ENCODE peak calls at places on chromosomes 5 and 9, in nine cellular contexts. C is H7; N is PC-3; D is stimulated activated CD8-positive, alpha-beta memory T cell treated with anti-CD3 and anti-CD28 coated beads, Interleukin-2, amount 100 ng/mL, for 1 hour; H is astrocyte of the hippocampus; A is NCI-H1092 treated with DMSO at 0.1 percent for 48 hours; P is activated CD4-positive, alpha-beta T cell treated with anti-CD3 and anti-CD28 coated beads, Interleukin-2, amount 50 U/mL, for 4 hours; O is nucleus accumbens; K is brain pericyte. U is an unnamed sample.

GRCh38 chr9:107693620-107694326 is 204.2 kb upstream of the KLF4 start:
- DNase-seq in C (no peak), N (no peak), D (no peak), H (peak; percentile 53), A (no peak), P (no peak), O (no peak), K (no peak), U (no peak)

GRCh38 chr5:93831449-93831848 is 90.0 kb upstream of the POU5F2 start:
- DNase-seq in C (no peak), N (peak; percentile 91), D (no peak), H (peak; percentile 63), A (no peak), P (no peak), O (no peak), K (no peak), U (no peak)

GRCh38 chr9:35688558-35689350 is 971 bp downstream of the TPM2 start:
- DNase-seq in C (peak; percentile 41), N (peak; percentile 86), D (no peak), H (peak; percentile 67), A (no peak), P (no peak), O (no peak), K (no peak), U (no peak)

GRCh38 chr5:177442066-177442836 is 4.4 kb upstream of the PRR7 start:
- DNase-seq in C (no peak), N (no peak), D (no peak), H (no peak), A (no peak), P (no peak), O (no peak), K (no peak), U (no peak)

GRCh38 chr5:139636975-139637408 is 11.2 kb upstream of the CXXC5 start:
- DNase-seq in C (no peak), N (peak; percentile 42), D (no peak), H (peak; percentile 53), A (no peak), P (no peak), O (no peak), K (no peak), U (no peak)

GRCh38 chr9:101376117-101376866 is 8.5 kb downstream of the BAAT start:
- DNase-seq in C (no peak), N (no peak), D (no peak), H (peak; percentile 84), A (no peak), P (no peak), O (no peak), K (no peak), U (no peak)

GRCh38 chr9:78607853-78608252 is 310.9 kb downstream of the PSAT1 start:
- DNase-seq in C (no peak), N (no peak), D (no peak), H (no peak), A (no peak), P (no peak), O (no peak), K (no peak), U (no peak)

GRCh38 chr9:130448035-130448624 is 3.4 kb downstream of the ASS1 start:
- DNase-seq in C (no peak), N (no peak), D (no peak), H (no peak), A (no peak), P (no peak), O (no peak), K (no peak), U (no peak)

GRCh38 chr5:140041492-140042421 is 1.3 kb downstream of the NRG2 start:
- DNase-seq in C (peak; percentile 79), N (peak; percentile 87), D (no peak), H (peak; percentile 84), A (peak; percentile 8), P (no peak), O (peak; percentile 49), K (peak; percentile 41), U (no peak)

GRCh38 chr9:4080889-4081548 is 218.8 kb downstream of the GLIS3 start:
- DNase-seq in C (peak; percentile 10), N (no peak), D (no peak), H (no peak), A (no peak), P (no peak), O (no peak), K (no peak), U (no peak)

GRCh38 chr5:135075621-135076585 is 41.9 kb upstream of the PITX1 start:
- DNase-seq in C (no peak), N (no peak), D (no peak), H (peak; percentile 56), A (no peak), P (no peak), O (no peak), K (no peak), U (no peak)

GRCh38 chr9:86925686-86926085 is 21.6 kb downstream of the GAS1 start:
- DNase-seq in C (no peak), N (no peak), D (no peak), H (peak; percentile 82), A (no peak), P (no peak), O (no peak), K (no peak), U (no peak)

GRCh38 chr5:112329429-112330090 is 89.5 kb downstream of the EPB41L4A start:
- DNase-seq in C (no peak), N (no peak), D (no peak), H (no peak), A (no peak), P (no peak), O (no peak), K (no peak), U (no peak)

GRCh38 chr5:147441191-147441695 is 68.6 kb downstream of the DPYSL3 start:
- DNase-seq in C (no peak), N (no peak), D (no peak), H (no peak), A (no peak), P (no peak), O (no peak), K (no peak), U (no peak)

GRCh38 chr5:179345179-179345428 is 157 bp downstream of the ADAMTS2 start:
- DNase-seq in C (no peak), N (no peak), D (no peak), H (no peak), A (no peak), P (no peak), O (no peak), K (no peak), U (no peak)

GRCh38 chr9:20624201-20625002 is 2.1 kb upstream of the MLLT3 start:
- DNase-seq in C (peak; percentile 36), N (peak; percentile 81), D (no peak), H (peak; percentile 88), A (peak; percentile 74), P (peak; percentile 20), O (peak; percentile 21), K (no peak), U (peak; percentile 40)

GRCh38 chr5:157049605-157050004 is 9.3 kb downstream of the HAVCR1 start:
- DNase-seq in C (peak; percentile 37), N (peak; percentile 47), D (no peak), H (no peak), A (no peak), P (no peak), O (no peak), K (no peak), U (no peak)

GRCh38 chr5:175689147-175689991 is 31.5 kb downstream of the HRH2 start:
- DNase-seq in C (no peak), N (no peak), D (no peak), H (peak; percentile 20), A (no peak), P (no peak), O (no peak), K (no peak), U (no peak)

GRCh38 chr5:117118499-117118898 is 543.9 kb upstream of the SEMA6A start:
- DNase-seq in C (no peak), N (no peak), D (no peak), H (no peak), A (no peak), P (no peak), O (no peak), K (no peak), U (no peak)

GRCh38 chr5:149913449-149914419 is 30.9 kb downstream of the PDE6A start:
- DNase-seq in C (no peak), N (no peak), D (no peak), H (no peak), A (no peak), P (no peak), O (no peak), K (no peak), U (no peak)

GRCh38 chr9:107707419-107707837 is 217.9 kb upstream of the KLF4 start:
- DNase-seq in C (no peak), N (no peak), D (no peak), H (peak; percentile 54), A (no peak), P (no peak), O (no peak), K (peak; percentile 75), U (no peak)

GRCh38 chr5:10709409-10709808 is 51.6 kb downstream of the DAP start:
- DNase-seq in C (no peak), N (no peak), D (no peak), H (peak; percentile 28), A (no peak), P (no peak), O (no peak), K (no peak), U (no peak)

GRCh38 chr9:76537150-76537646 is 78.2 kb downstream of the GCNT1 start:
- DNase-seq in C (no peak), N (no peak), D (no peak), H (peak; percentile 64), A (no peak), P (no peak), O (no peak), K (no peak), U (no peak)